ENCODE peak calls at places on chromosomes 7 and 10, in six cellular contexts. B, U, D, O, V and J are unnamed samples.

GRCh38 chr7:123711832-123712293 is 36.9 kb downstream of the WASL start:
- DNase-seq in B (no peak), U (no peak), D (no peak), O (no peak), V (no peak), J (no peak)

GRCh38 chr7:38311329-38311937 is 38.0 kb upstream of the TARP start:
- DNase-seq in B (peak), U (no peak), D (peak), O (no peak), V (no peak), J (no peak)

GRCh38 chr7:129750091-129750870 is 138.8 kb downstream of the NRF1 start:
- DNase-seq in B (no peak), U (no peak), D (no peak), O (no peak), V (no peak), J (no peak)

GRCh38 chr10:70751991-70752390 is 33.2 kb downstream of the TBATA start:
- DNase-seq in B (no peak), U (no peak), D (no peak), O (no peak), V (no peak), J (no peak)

GRCh38 chr10:71239946-71240795 is 27.8 kb downstream of the UNC5B start:
- DNase-seq in B (no peak), U (no peak), D (no peak), O (no peak), V (no peak), J (no peak)

GRCh38 chr7:21125297-21125696 is 302.6 kb upstream of the SP4 start:
- DNase-seq in B (no peak), U (no peak), D (no peak), O (no peak), V (no peak), J (no peak)

GRCh38 chr7:155283565-155284194 is 14.0 kb upstream of the INSIG1 start:
- DNase-seq in B (peak), U (no peak), D (no peak), O (no peak), V (no peak), J (no peak)

GRCh38 chr10:78660446-78661106 is 408.2 kb upstream of the ZMIZ1 start:
- DNase-seq in B (no peak), U (no peak), D (no peak), O (no peak), V (no peak), J (no peak)

GRCh38 chr7:152959610-152960009 is 200.1 kb downstream of the ACTR3B start:
- DNase-seq in B (no peak), U (no peak), D (no peak), O (no peak), V (no peak), J (no peak)

GRCh38 chr10:4081691-4082111 is 296.7 kb upstream of the KLF6 start:
- DNase-seq in B (no peak), U (no peak), D (no peak), O (no peak), V (no peak), J (no peak)

GRCh38 chr10:88911121-88911520 is 31.1 kb downstream of the STAMBPL1 start:
- DNase-seq in B (no peak), U (no peak), D (peak), O (no peak), V (no peak), J (no peak)

GRCh38 chr7:140591178-140591902 is 49.3 kb downstream of the DENND2A start:
- DNase-seq in B (no peak), U (no peak), D (no peak), O (no peak), V (no peak), J (no peak)

GRCh38 chr10:11457336-11457735 is 154.1 kb downstream of the USP6NL start:
- DNase-seq in B (no peak), U (no peak), D (no peak), O (no peak), V (no peak), J (no peak)

GRCh38 chr7:5339949-5340348 is 57.2 kb downstream of the SLC29A4 start:
- DNase-seq in B (no peak), U (no peak), D (no peak), O (no peak), V (no peak), J (no peak)

GRCh38 chr7:152382244-152382643 is 53.6 kb downstream of the KMT2C start:
- DNase-seq in B (no peak), U (no peak), D (no peak), O (no peak), V (no peak), J (no peak)

GRCh38 chr10:51273572-51273971 is 199.3 kb downstream of the PRKG1 start:
- DNase-seq in B (peak), U (no peak), D (no peak), O (no peak), V (no peak), J (no peak)

GRCh38 chr7:18125536-18125935 is 97.9 kb upstream of the PRPS1L1 start:
- DNase-seq in B (no peak), U (no peak), D (no peak), O (no peak), V (no peak), J (no peak)

GRCh38 chr7:25832926-25833325 is 319.1 kb upstream of the NFE2L3 start:
- DNase-seq in B (peak), U (no peak), D (no peak), O (no peak), V (no peak), J (no peak)

GRCh38 chr7:151209588-151209987 is 700 bp downstream of the H2BK1 start:
- DNase-seq in B (no peak), U (no peak), D (no peak), O (no peak), V (no peak), J (no peak)

GRCh38 chr7:46446151-46446550 is 525.1 kb upstream of the IGFBP3 start:
- DNase-seq in B (no peak), U (no peak), D (no peak), O (no peak), V (no peak), J (no peak)

GRCh38 chr10:4717670-4718069 is 108.3 kb upstream of the AKR1E2 start:
- DNase-seq in B (no peak), U (no peak), D (no peak), O (no peak), V (no peak), J (no peak)